ENCODE peak calls at places on chromosomes 5 and 9, in eight cellular contexts. X is effector memory CD4-positive, alpha-beta T cell; I is tibial nerve; P is CD8-positive, alpha-beta memory T cell; V is heart right ventricle; W is IMR-90; G is fibroblast of lung; J is upper lobe of right lung. N is an unnamed sample.

GRCh38 chr9:2228132-2228531 is 213.0 kb downstream of the SMARCA2 start:
- DNase-seq in X (no peak), P (no peak), W (no peak), G (peak; percentile 29), J (peak; percentile 71), I (no peak), V (no peak), N (no peak)

GRCh38 chr5:96881511-96882115 is 5.3 kb downstream of the ERAP2 start:
- DNase-seq in I (no peak), J (no peak), W (peak; percentile 89), X (no peak), V (no peak), P (no peak), G (peak; percentile 60), N (no peak)

GRCh38 chr5:157596449-157596848 is 20.9 kb upstream of the ADAM19 start:
- DNase-seq in P (no peak), I (no peak), V (no peak), G (no peak), W (no peak), J (no peak), X (no peak), N (no peak)

GRCh38 chr9:89165341-89165740 is 13.3 kb downstream of the SHC3 start:
- DNase-seq in P (no peak), W (no peak), G (no peak), J (no peak), I (no peak), X (no peak), V (no peak), N (no peak)

GRCh38 chr5:38755171-38755570 is 90.6 kb upstream of the OSMR start:
- DNase-seq in I (no peak), P (no peak), V (no peak), X (no peak), J (no peak), G (peak; percentile 58), W (peak; percentile 68), N (no peak)

GRCh38 chr9:90169490-90169889 is 473.1 kb downstream of the DIRAS2 start:
- DNase-seq in I (no peak), W (no peak), X (no peak), V (no peak), P (no peak), G (no peak), J (no peak), N (no peak)

GRCh38 chr9:4069457-4070162 is 230.3 kb downstream of the GLIS3 start:
- DNase-seq in X (no peak), G (peak; percentile 24), J (no peak), I (no peak), P (no peak), V (no peak), W (no peak), N (no peak)

GRCh38 chr9:136081113-136081825 is 13.8 kb downstream of the NACC2 start:
- DNase-seq in X (no peak), J (no peak), I (no peak), P (no peak), V (peak; percentile 16), W (peak; percentile 36), G (peak; percentile 80), N (no peak)

GRCh38 chr5:149324639-149325038 is 20.7 kb upstream of the GRPEL2 start:
- DNase-seq in W (no peak), G (no peak), X (no peak), P (no peak), V (no peak), I (no peak), J (no peak), N (no peak)

GRCh38 chr5:64606926-64607325 is 83.4 kb upstream of the SHISAL2B start:
- DNase-seq in J (no peak), X (no peak), G (no peak), I (no peak), V (no peak), W (no peak), P (no peak), N (no peak)

GRCh38 chr5:64599226-64599625 is 91.1 kb upstream of the SHISAL2B start:
- DNase-seq in X (no peak), W (no peak), J (no peak), I (no peak), G (no peak), V (no peak), P (no peak), N (no peak)

GRCh38 chr5:64603676-64604075 is 86.6 kb upstream of the SHISAL2B start:
- DNase-seq in I (no peak), G (peak; percentile 15), W (peak; percentile 28), V (no peak), X (no peak), P (no peak), J (no peak), N (no peak)
- H3K27me3 ChIP-seq in I (no peaks in the 10 kb centered on the region), G (no peaks in the 10 kb centered on the region), W (peaks cover 5% of the 10 kb centered on the region), V (no peaks in the 10 kb centered on the region), X (no peaks in the 10 kb centered on the region), P (no peaks in the 10 kb centered on the region), J (no peaks in the 10 kb centered on the region), N (no peaks in the 10 kb centered on the region)

GRCh38 chr5:141419074-141419880 is 1.6 kb upstream of the PCDHGA11 start:
- DNase-seq in X (no peak), P (no peak), J (no peak), V (no peak), I (no peak), W (no peak), G (no peak), N (no peak)

GRCh38 chr5:141422742-141423291 is 2.0 kb downstream of the PCDHGA11 start:
- DNase-seq in W (no peak), P (no peak), V (no peak), J (no peak), X (no peak), G (no peak), I (no peak), N (no peak)

GRCh38 chr5:141421489-141421855 is 621 bp downstream of the PCDHGA11 start:
- DNase-seq in X (no peak), G (peak; percentile 34), P (no peak), J (no peak), V (no peak), I (no peak), W (no peak), N (no peak)

DNA sequence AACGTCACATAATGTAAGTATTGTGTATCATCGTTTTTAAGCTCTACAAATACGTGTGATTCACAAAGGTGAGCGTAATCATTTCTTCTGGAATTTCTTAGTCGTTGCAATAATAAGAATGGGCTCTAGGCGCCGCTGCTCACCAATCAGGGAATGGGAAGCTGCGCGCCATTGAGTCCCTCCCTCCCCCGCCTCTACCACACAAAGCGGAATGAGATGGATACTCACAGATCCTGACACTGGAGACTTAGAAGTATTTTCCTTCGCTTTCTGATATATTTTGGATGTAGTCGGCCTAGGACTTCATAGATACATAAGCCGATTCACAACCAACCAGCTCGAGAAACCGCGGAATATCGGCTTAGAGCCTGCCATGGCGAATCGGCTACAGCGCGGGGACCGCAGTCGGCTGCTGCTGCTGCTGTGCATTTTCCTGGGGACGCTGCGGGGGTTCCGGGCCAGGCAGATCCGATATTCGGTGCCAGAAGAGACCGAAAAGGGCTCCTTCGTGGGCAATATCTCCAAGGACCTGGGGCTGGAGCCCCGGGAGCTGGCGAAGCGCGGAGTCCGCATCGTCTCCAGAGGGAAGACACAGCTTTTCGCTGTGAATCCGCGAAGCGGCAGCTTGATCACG is at the start of gene PCDHGA11:
- DNase-seq in P (peak; percentile 12), J (no peak), G (peak; percentile 75), I (no peak), V (no peak), X (no peak), W (peak; percentile 63), N (no peak)
- H3K9me3 ChIP-seq in P (peaks cover 13% of the 10 kb centered on the region), J (peaks cover 73% of the 10 kb centered on the region), G (peaks cover 11% of the 10 kb centered on the region), I (peaks cover 91% of the 10 kb centered on the region), V (peaks cover 58% of the 10 kb centered on the region), X (peaks cover 14% of the 10 kb centered on the region), W (peaks cover 51% of the 10 kb centered on the region), N (peaks cover 100% of the 10 kb centered on the region)

GRCh38 chr9:98144631-98145030 is 25.6 kb upstream of the TRIM14 start:
- DNase-seq in V (no peak), I (no peak), P (no peak), W (no peak), G (no peak), J (peak; percentile 37), X (no peak), N (no peak)
- H3K4me1 ChIP-seq in V (no peaks in the 10 kb centered on the region), I (no peaks in the 10 kb centered on the region), P (no peaks in the 10 kb centered on the region), W (peaks cover 6% of the 10 kb centered on the region), G (no peaks in the 10 kb centered on the region), J (peaks cover 20% of the 10 kb centered on the region), X (no peaks in the 10 kb centered on the region), N (no peaks in the 10 kb centered on the region)

DNA sequence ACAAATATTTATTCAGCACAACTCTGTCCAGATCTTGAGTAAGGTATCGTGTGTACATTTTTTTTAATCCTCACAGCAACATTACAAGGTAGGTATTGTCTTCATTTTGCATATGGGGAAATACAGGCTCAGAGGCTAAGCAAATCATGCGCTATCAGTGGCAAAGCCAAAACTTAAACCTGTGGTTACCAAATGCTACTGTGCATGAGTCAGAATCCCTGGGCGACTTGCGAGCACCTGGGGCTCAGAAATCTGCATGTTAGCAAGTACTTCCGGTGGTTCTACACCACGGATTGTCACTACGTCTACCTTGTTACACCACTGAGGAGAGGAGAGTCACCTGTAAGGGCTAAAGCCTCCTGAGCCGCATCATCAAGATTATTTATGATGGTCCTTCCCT is 21.3 kb downstream of the C5orf58 start:
- DNase-seq in X (peak; percentile 71), P (peak; percentile 57), J (no peak), V (no peak), W (no peak), G (no peak), I (no peak), N (no peak)
- H3K27me3 ChIP-seq in X (no peaks in the 10 kb centered on the region), P (no peaks in the 10 kb centered on the region), J (no peaks in the 10 kb centered on the region), V (no peaks in the 10 kb centered on the region), W (no peaks in the 10 kb centered on the region), G (no peaks in the 10 kb centered on the region), I (no peaks in the 10 kb centered on the region), N (no peaks in the 10 kb centered on the region)

GRCh38 chr9:137720571-137721110 is 101.8 kb downstream of the EHMT1 start:
- DNase-seq in X (no peak), I (no peak), V (no peak), J (no peak), W (no peak), G (no peak), P (no peak), N (no peak)

GRCh38 chr9:137716694-137717287 is 98.0 kb downstream of the EHMT1 start:
- DNase-seq in V (no peak), X (no peak), I (no peak), G (no peak), J (no peak), P (no peak), W (no peak), N (no peak)

GRCh38 chr9:137715321-137715720 is 96.5 kb downstream of the EHMT1 start:
- DNase-seq in X (no peak), J (no peak), V (no peak), G (no peak), I (no peak), W (no peak), P (no peak), N (no peak)

GRCh38 chr9:137719194-137719593 is 100.4 kb downstream of the EHMT1 start:
- DNase-seq in G (no peak), P (no peak), V (no peak), I (no peak), J (no peak), X (no peak), W (no peak), N (no peak)

GRCh38 chr9:137717776-137718327 is 99.0 kb downstream of the EHMT1 start:
- DNase-seq in J (no peak), W (no peak), G (no peak), V (no peak), X (no peak), I (no peak), P (no peak), N (no peak)
- H3K9me3 ChIP-seq in J (no peaks in the 10 kb centered on the region), W (no peaks in the 10 kb centered on the region), G (no peaks in the 10 kb centered on the region), V (no peaks in the 10 kb centered on the region), X (peaks cover 17% of the 10 kb centered on the region), I (no peaks in the 10 kb centered on the region), P (peaks cover 27% of the 10 kb centered on the region), N (no peaks in the 10 kb centered on the region)

GRCh38 chr5:172109749-172110148 is 78.3 kb downstream of the STK10 start:
- DNase-seq in X (no peak), V (no peak), G (no peak), I (no peak), P (no peak), W (no peak), J (no peak), N (no peak)
- H3K4me1 ChIP-seq in X (peaks cover 46% of the 10 kb centered on the region), V (peaks cover 65% of the 10 kb centered on the region), G (peaks cover 13% of the 10 kb centered on the region), I (peaks cover 4% of the 10 kb centered on the region), P (peaks cover 64% of the 10 kb centered on the region), W (peaks cover 21% of the 10 kb centered on the region), J (peaks cover 48% of the 10 kb centered on the region), N (no peaks in the 10 kb centered on the region)